ENCODE peak calls at places on chromosomes 4 and X, in six cellular contexts. One of them, this sample, is unnamed.

GRCh38 chrX:88135735-88136134 is 611.3 kb upstream of the CPXCR1 start:
- DNase-seq in IMR-90: no peak
- DNase-seq in lower lobe of right lung: no peak
- DNase-seq in tibial nerve: no peak
- DNase-seq in neural crest cell: no peak
- DNase-seq in heart right ventricle: no peak
- DNase-seq in this sample: no peak

GRCh38 chr4:54658321-54659093 is 750 bp downstream of the KIT start:
- DNase-seq in IMR-90: peak
- DNase-seq in lower lobe of right lung: peak
- DNase-seq in tibial nerve: peak
- DNase-seq in neural crest cell: peak
- DNase-seq in heart right ventricle: peak
- DNase-seq in this sample: peak

GRCh38 chr4:147057631-147057980 is 111.9 kb upstream of the TTC29 start:
- DNase-seq in IMR-90: peak
- DNase-seq in lower lobe of right lung: no peak
- DNase-seq in tibial nerve: no peak
- DNase-seq in neural crest cell: no peak
- DNase-seq in heart right ventricle: no peak
- DNase-seq in this sample: no peak

GRCh38 chr4:101763576-101763975 is 27.0 kb upstream of the BANK1 start:
- DNase-seq in IMR-90: no peak
- DNase-seq in lower lobe of right lung: no peak
- DNase-seq in tibial nerve: no peak
- DNase-seq in neural crest cell: no peak
- DNase-seq in heart right ventricle: no peak
- DNase-seq in this sample: no peak

GRCh38 chr4:167885872-167886271 is 206.5 kb upstream of the ANXA10 start:
- DNase-seq in IMR-90: peak
- DNase-seq in lower lobe of right lung: no peak
- DNase-seq in tibial nerve: no peak
- DNase-seq in neural crest cell: no peak
- DNase-seq in heart right ventricle: no peak
- DNase-seq in this sample: no peak

GRCh38 chr4:120691536-120691935 is 231.0 kb downstream of the PRDM5 start:
- DNase-seq in IMR-90: peak
- DNase-seq in lower lobe of right lung: no peak
- DNase-seq in tibial nerve: no peak
- DNase-seq in neural crest cell: no peak
- DNase-seq in heart right ventricle: no peak
- DNase-seq in this sample: no peak

GRCh38 chr4:140081582-140082398 is 72.2 kb downstream of the MAML3 start:
- DNase-seq in IMR-90: no peak
- DNase-seq in lower lobe of right lung: no peak
- DNase-seq in tibial nerve: no peak
- DNase-seq in neural crest cell: no peak
- DNase-seq in heart right ventricle: no peak
- DNase-seq in this sample: no peak

GRCh38 chr4:74433541-74434172 is 11.3 kb upstream of the AREG start:
- DNase-seq in IMR-90: no peak
- DNase-seq in lower lobe of right lung: no peak
- DNase-seq in tibial nerve: no peak
- DNase-seq in neural crest cell: no peak
- DNase-seq in heart right ventricle: no peak
- DNase-seq in this sample: no peak

GRCh38 chr4:122819708-122820449 is 6.8 kb upstream of the FGF2 start:
- DNase-seq in IMR-90: peak
- DNase-seq in lower lobe of right lung: no peak
- DNase-seq in tibial nerve: no peak
- DNase-seq in neural crest cell: no peak
- DNase-seq in heart right ventricle: no peak
- DNase-seq in this sample: no peak

GRCh38 chr4:185559913-185560281 is 24.6 kb upstream of the PDLIM3 start:
- DNase-seq in IMR-90: peak
- DNase-seq in lower lobe of right lung: no peak
- DNase-seq in tibial nerve: no peak
- DNase-seq in neural crest cell: no peak
- DNase-seq in heart right ventricle: no peak
- DNase-seq in this sample: no peak

GRCh38 chr4:171031338-171031737 is 781.9 kb upstream of the GALNTL6 start:
- DNase-seq in IMR-90: no peak
- DNase-seq in lower lobe of right lung: no peak
- DNase-seq in tibial nerve: no peak
- DNase-seq in neural crest cell: no peak
- DNase-seq in heart right ventricle: no peak
- DNase-seq in this sample: no peak

GRCh38 chr4:4639370-4639769 is 97.5 kb upstream of the STX18 start:
- DNase-seq in IMR-90: no peak
- DNase-seq in lower lobe of right lung: no peak
- DNase-seq in tibial nerve: no peak
- DNase-seq in neural crest cell: no peak
- DNase-seq in heart right ventricle: no peak
- DNase-seq in this sample: no peak

GRCh38 chrX:31832263-31832662 is 760.4 kb upstream of the FTHL17 start:
- DNase-seq in IMR-90: no peak
- DNase-seq in lower lobe of right lung: no peak
- DNase-seq in tibial nerve: no peak
- DNase-seq in neural crest cell: no peak
- DNase-seq in heart right ventricle: no peak
- DNase-seq in this sample: no peak

GRCh38 chrX:7147431-7147977 is at the start of gene STS:
- DNase-seq in IMR-90: peak
- DNase-seq in lower lobe of right lung: peak
- DNase-seq in tibial nerve: peak
- DNase-seq in neural crest cell: peak
- DNase-seq in heart right ventricle: peak
- DNase-seq in this sample: no peak

GRCh38 chr4:99885063-99885664 is 9.1 kb downstream of the LAMTOR3 start:
- DNase-seq in IMR-90: peak
- DNase-seq in lower lobe of right lung: no peak
- DNase-seq in tibial nerve: no peak
- DNase-seq in neural crest cell: no peak
- DNase-seq in heart right ventricle: no peak
- DNase-seq in this sample: peak

GRCh38 chrX:129979207-129979920 is 3.1 kb upstream of the BCORL1 start:
- DNase-seq in IMR-90: no peak
- DNase-seq in lower lobe of right lung: no peak
- DNase-seq in tibial nerve: no peak
- DNase-seq in neural crest cell: no peak
- DNase-seq in heart right ventricle: no peak
- DNase-seq in this sample: no peak

GRCh38 chr4:81032805-81033684 is 2.5 kb downstream of the BMP3 start:
- DNase-seq in IMR-90: peak
- DNase-seq in lower lobe of right lung: no peak
- DNase-seq in tibial nerve: no peak
- DNase-seq in neural crest cell: no peak
- DNase-seq in heart right ventricle: no peak
- DNase-seq in this sample: no peak

GRCh38 chrX:39966186-39966585 is 131.6 kb downstream of the BCOR start:
- DNase-seq in IMR-90: peak
- DNase-seq in lower lobe of right lung: no peak
- DNase-seq in tibial nerve: no peak
- DNase-seq in neural crest cell: no peak
- DNase-seq in heart right ventricle: no peak
- DNase-seq in this sample: no peak

GRCh38 chr4:6627832-6628231 is 12.7 kb upstream of the MRFAP1 start:
- DNase-seq in IMR-90: no peak
- DNase-seq in lower lobe of right lung: no peak
- DNase-seq in tibial nerve: no peak
- DNase-seq in neural crest cell: no peak
- DNase-seq in heart right ventricle: no peak
- DNase-seq in this sample: no peak

GRCh38 chr4:6123116-6123515 is 77.2 kb downstream of the JAKMIP1 start:
- DNase-seq in IMR-90: no peak
- DNase-seq in lower lobe of right lung: no peak
- DNase-seq in tibial nerve: no peak
- DNase-seq in neural crest cell: no peak
- DNase-seq in heart right ventricle: no peak
- DNase-seq in this sample: no peak

GRCh38 chr4:155077860-155078259 is 130.6 kb upstream of the NPY2R start:
- DNase-seq in IMR-90: no peak
- DNase-seq in lower lobe of right lung: no peak
- DNase-seq in tibial nerve: no peak
- DNase-seq in neural crest cell: no peak
- DNase-seq in heart right ventricle: no peak
- DNase-seq in this sample: no peak

GRCh38 chr4:176137626-176138025 is 57.8 kb downstream of the SPATA4 start:
- DNase-seq in IMR-90: peak
- DNase-seq in lower lobe of right lung: no peak
- DNase-seq in tibial nerve: no peak
- DNase-seq in neural crest cell: no peak
- DNase-seq in heart right ventricle: no peak
- DNase-seq in this sample: no peak

GRCh38 chr4:127849505-127850234 is 31.0 kb upstream of the PLK4 start:
- DNase-seq in IMR-90: no peak
- DNase-seq in lower lobe of right lung: no peak
- DNase-seq in tibial nerve: no peak
- DNase-seq in neural crest cell: no peak
- DNase-seq in heart right ventricle: no peak
- DNase-seq in this sample: no peak

GRCh38 chr4:38411092-38411491 is 252.9 kb upstream of the KLF3 start:
- DNase-seq in IMR-90: no peak
- DNase-seq in lower lobe of right lung: no peak
- DNase-seq in tibial nerve: no peak
- DNase-seq in neural crest cell: no peak
- DNase-seq in heart right ventricle: no peak
- DNase-seq in this sample: peak

GRCh38 chr4:1245481-1246051 is 3.4 kb downstream of the CTBP1 start:
- DNase-seq in IMR-90: no peak
- DNase-seq in lower lobe of right lung: peak
- DNase-seq in tibial nerve: no peak
- DNase-seq in neural crest cell: no peak
- DNase-seq in heart right ventricle: peak
- DNase-seq in this sample: peak

GRCh38 chrX:42944381-42944998 is 166.5 kb upstream of the PPP1R2C start:
- DNase-seq in IMR-90: no peak
- DNase-seq in lower lobe of right lung: no peak
- DNase-seq in tibial nerve: no peak
- DNase-seq in neural crest cell: no peak
- DNase-seq in heart right ventricle: no peak
- DNase-seq in this sample: no peak

DNA sequence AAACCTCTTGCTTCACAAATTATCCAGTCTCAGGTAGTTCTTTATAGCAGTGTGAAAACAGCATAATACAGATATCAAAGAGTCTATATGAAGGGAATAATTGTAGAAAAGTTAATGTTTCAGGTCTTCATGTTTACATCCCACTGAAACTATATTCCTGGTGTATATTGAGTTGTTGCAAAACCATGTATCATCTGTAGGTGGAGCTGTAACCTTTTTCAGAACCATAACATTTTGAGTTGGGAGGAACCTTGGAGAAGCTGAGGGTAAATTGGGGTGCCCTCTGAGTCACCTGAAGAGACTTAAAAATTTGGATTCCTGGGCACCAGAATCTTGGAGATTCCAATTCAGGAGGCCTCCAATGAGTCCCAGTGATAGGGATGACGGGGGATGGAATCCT is 51.9 kb upstream of the TAPT1 start:
- DNase-seq in IMR-90: no peak
- DNase-seq in lower lobe of right lung: no peak
- DNase-seq in tibial nerve: no peak
- DNase-seq in neural crest cell: no peak
- DNase-seq in heart right ventricle: no peak
- DNase-seq in this sample: no peak
- TF ChIP-seq CTCF in IMR-90: peak
- TF ChIP-seq CTCF in lower lobe of right lung: no peak
- TF ChIP-seq CTCF in tibial nerve: no peak
- TF ChIP-seq CTCF in neural crest cell: peak
- TF ChIP-seq CTCF in heart right ventricle: peak
- TF ChIP-seq CTCF in this sample: no peak

DNA sequence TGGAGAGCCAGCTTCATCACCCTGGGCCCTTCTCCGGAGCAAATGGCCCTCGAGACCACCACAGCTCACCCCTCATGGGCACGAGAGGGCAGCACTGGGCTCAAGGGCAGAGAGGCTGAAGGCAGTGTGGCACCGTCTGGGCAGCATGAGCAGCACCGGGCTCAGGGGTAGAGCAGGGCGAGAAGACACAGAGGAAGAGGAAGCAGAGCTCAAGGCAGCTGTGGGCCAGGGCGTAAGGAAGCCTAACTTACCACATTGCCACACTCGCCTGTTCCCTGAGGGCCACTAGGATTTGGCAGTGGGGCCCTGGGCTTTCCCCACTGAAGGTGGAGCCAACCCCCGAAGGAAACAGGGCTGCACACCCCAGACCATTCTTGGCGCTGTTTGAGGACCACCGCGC is 15.5 kb downstream of the ZNF185 start:
- DNase-seq in IMR-90: no peak
- DNase-seq in lower lobe of right lung: no peak
- DNase-seq in tibial nerve: no peak
- DNase-seq in neural crest cell: no peak
- DNase-seq in heart right ventricle: no peak
- DNase-seq in this sample: no peak
- TF ChIP-seq CTCF in IMR-90: no peak
- TF ChIP-seq CTCF in lower lobe of right lung: no peak
- TF ChIP-seq CTCF in tibial nerve: no peak
- TF ChIP-seq CTCF in neural crest cell: no peak
- TF ChIP-seq CTCF in heart right ventricle: no peak
- TF ChIP-seq CTCF in this sample: no peak

DNA sequence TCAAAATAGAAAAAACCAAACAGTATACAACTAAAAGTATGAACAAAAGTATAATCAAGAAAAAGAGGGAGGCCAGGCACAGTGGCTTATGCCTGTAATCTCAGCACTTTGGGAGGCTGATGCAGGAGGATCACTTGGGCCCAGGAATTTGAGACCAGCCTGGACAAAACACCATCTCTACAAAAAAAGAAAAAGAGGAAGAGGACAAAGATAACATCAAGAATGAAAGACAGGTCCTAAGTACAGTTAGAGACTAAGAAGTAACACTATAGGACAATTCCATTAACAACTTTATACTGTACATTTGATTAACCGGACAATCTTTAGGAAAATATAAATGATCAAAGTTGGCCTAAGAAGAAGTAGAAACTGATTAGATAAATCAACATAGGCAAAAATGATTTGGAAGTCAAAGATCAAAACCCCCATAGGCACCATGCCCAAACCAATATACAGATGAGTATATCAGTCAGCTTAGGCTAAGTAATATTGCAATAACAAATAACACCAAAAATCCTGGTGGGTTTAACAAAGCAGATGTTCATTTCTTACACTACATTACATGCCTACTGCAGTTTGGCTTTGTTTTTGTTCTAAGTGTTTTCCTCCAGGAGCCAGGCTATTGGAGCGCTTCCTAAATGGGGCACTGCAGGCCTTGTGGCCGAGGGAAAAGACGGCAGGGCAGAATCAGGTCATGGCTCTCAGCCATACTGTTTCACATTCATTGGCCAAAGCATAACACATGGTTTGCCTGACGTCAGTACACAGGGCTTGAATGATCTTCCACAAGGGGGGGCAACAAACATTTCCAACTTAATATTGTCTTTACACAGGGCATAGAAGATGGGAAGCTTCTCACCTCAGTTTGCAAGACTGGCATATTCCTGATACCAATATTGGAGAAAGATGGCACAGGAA is 42.2 kb upstream of the HGFAC start:
- DNase-seq in IMR-90: no peak
- DNase-seq in lower lobe of right lung: no peak
- DNase-seq in tibial nerve: no peak
- DNase-seq in neural crest cell: no peak
- DNase-seq in heart right ventricle: peak
- DNase-seq in this sample: no peak
- TF ChIP-seq CTCF in IMR-90: no peak
- TF ChIP-seq CTCF in lower lobe of right lung: no peak
- TF ChIP-seq CTCF in tibial nerve: no peak
- TF ChIP-seq CTCF in neural crest cell: no peak
- TF ChIP-seq CTCF in heart right ventricle: peak
- TF ChIP-seq CTCF in this sample: no peak

GRCh38 chrX:110135618-110136017 is 132.7 kb downstream of the TMEM164 start:
- DNase-seq in IMR-90: peak
- DNase-seq in lower lobe of right lung: no peak
- DNase-seq in tibial nerve: no peak
- DNase-seq in neural crest cell: no peak
- DNase-seq in heart right ventricle: no peak
- DNase-seq in this sample: no peak
- TF ChIP-seq CTCF in IMR-90: no peak
- TF ChIP-seq CTCF in lower lobe of right lung: no peak
- TF ChIP-seq CTCF in tibial nerve: no peak
- TF ChIP-seq CTCF in neural crest cell: no peak
- TF ChIP-seq CTCF in heart right ventricle: no peak
- TF ChIP-seq CTCF in this sample: no peak